ENCODE peak calls at places on chromosomes 4 and X, in seven cellular contexts. T, Z, G, F, H, U and L are unnamed samples.

GRCh38 chr4:10611673-10612072 is 72.9 kb downstream of the CLNK start:
- DNase-seq in H (peak), U (no peak), G (peak), T (peak), Z (no peak), F (no peak), L (no peak)

GRCh38 chrX:147803948-147804347 is 107.8 kb upstream of the FMR1 start:
- DNase-seq in T (no peak), Z (peak), H (no peak), U (no peak), G (no peak), F (peak), L (no peak)

GRCh38 chr4:25229804-25230203 is 4.0 kb upstream of the PI4K2B start:
- DNase-seq in F (no peak), Z (no peak), H (no peak), U (no peak), G (no peak), T (no peak), L (no peak)

GRCh38 chr4:40613456-40613855 is 16.2 kb downstream of the RBM47 start:
- DNase-seq in T (no peak), Z (no peak), F (no peak), G (no peak), H (no peak), U (no peak), L (no peak)

GRCh38 chrX:96379951-96380350 is 304.7 kb upstream of the DIAPH2 start:
- DNase-seq in H (no peak), Z (no peak), G (no peak), F (no peak), T (no peak), U (no peak), L (no peak)

GRCh38 chrX:25015486-25016360 is at the start of gene ARX:
- DNase-seq in U (no peak), T (peak), G (no peak), Z (peak), F (no peak), H (no peak), L (peak)

GRCh38 chrX:65586491-65586890 is 51.9 kb upstream of the LAS1L start:
- DNase-seq in F (no peak), T (no peak), Z (no peak), H (no peak), G (no peak), U (no peak), L (no peak)

GRCh38 chr4:183588169-183588675 is 70.8 kb downstream of the RWDD4 start:
- DNase-seq in T (peak), U (no peak), H (no peak), F (no peak), G (no peak), Z (no peak), L (no peak)

GRCh38 chrX:37348237-37349130 is 680 bp upstream of the PRRG1 start:
- DNase-seq in H (no peak), T (peak), Z (no peak), G (no peak), U (peak), F (no peak), L (no peak)

GRCh38 chr4:18057821-18058533 is 36.4 kb upstream of the LCORL start:
- DNase-seq in F (no peak), H (no peak), Z (no peak), G (no peak), T (no peak), U (no peak), L (no peak)

GRCh38 chr4:168488800-168489404 is 8.0 kb upstream of the PALLD start:
- DNase-seq in Z (no peak), G (no peak), F (peak), U (no peak), T (no peak), H (no peak), L (no peak)

GRCh38 chrX:122940199-122940598 is 243.9 kb upstream of the GRIA3 start:
- DNase-seq in U (no peak), T (no peak), Z (no peak), F (no peak), H (no peak), G (no peak), L (no peak)

GRCh38 chr4:187883049-187883448 is 112.5 kb upstream of the ZFP42 start:
- DNase-seq in T (no peak), U (no peak), G (no peak), Z (no peak), F (no peak), H (no peak), L (no peak)

GRCh38 chrX:93585661-93586060 is 87.7 kb downstream of the NAP1L3 start:
- DNase-seq in G (no peak), F (no peak), Z (no peak), T (no peak), H (no peak), U (no peak), L (no peak)

GRCh38 chr4:10168151-10168550 is 51.6 kb upstream of the WDR1 start:
- DNase-seq in H (no peak), F (no peak), Z (no peak), U (no peak), T (no peak), G (no peak), L (no peak)

GRCh38 chr4:6763330-6763851 is 19.1 kb upstream of the KIAA0232 start:
- DNase-seq in Z (no peak), U (no peak), T (no peak), H (no peak), G (peak), F (no peak), L (no peak)

GRCh38 chr4:23476514-23477090 is 413.2 kb downstream of the PPARGC1A start:
- DNase-seq in U (no peak), T (no peak), Z (no peak), G (no peak), F (no peak), H (no peak), L (no peak)

GRCh38 chrX:41276661-41277506 is 57.1 kb upstream of the DDX3X start:
- DNase-seq in T (peak), G (peak), H (no peak), Z (peak), U (no peak), F (no peak), L (no peak)

GRCh38 chrX:20515841-20516461 is 249.2 kb upstream of the RPS6KA3 start:
- DNase-seq in Z (no peak), G (no peak), F (no peak), H (peak), U (no peak), T (peak), L (no peak)

GRCh38 chr4:21948347-21949072 is at the start of gene KCNIP4:
- DNase-seq in H (peak), G (peak), F (no peak), Z (no peak), U (peak), T (peak), L (peak)

GRCh38 chrX:63250253-63250868 is 100.8 kb downstream of the SPIN4 start:
- DNase-seq in T (peak), F (peak), H (peak), G (no peak), U (no peak), Z (peak), L (no peak)

GRCh38 chr4:179586460-179586859 is 2144.2 kb upstream of the AGA start:
- DNase-seq in U (no peak), H (peak), Z (no peak), T (no peak), G (no peak), F (no peak), L (no peak)

GRCh38 chr4:139582044-139582443 is 26.0 kb upstream of the SETD7 start:
- DNase-seq in G (no peak), F (no peak), Z (no peak), H (no peak), U (no peak), T (peak), L (no peak)

GRCh38 chr4:1213336-1213995 is 35.5 kb downstream of the CTBP1 start:
- DNase-seq in U (no peak), G (no peak), T (no peak), H (no peak), Z (no peak), F (no peak), L (no peak)

GRCh38 chr4:37623125-37623524 is 63.1 kb downstream of the RELL1 start:
- DNase-seq in F (no peak), H (peak), G (no peak), U (no peak), T (no peak), Z (no peak), L (no peak)

GRCh38 chr4:183729430-183730328 is 70.6 kb downstream of the TRAPPC11 start:
- DNase-seq in Z (no peak), G (peak), H (no peak), F (no peak), T (no peak), U (no peak), L (no peak)

DNA sequence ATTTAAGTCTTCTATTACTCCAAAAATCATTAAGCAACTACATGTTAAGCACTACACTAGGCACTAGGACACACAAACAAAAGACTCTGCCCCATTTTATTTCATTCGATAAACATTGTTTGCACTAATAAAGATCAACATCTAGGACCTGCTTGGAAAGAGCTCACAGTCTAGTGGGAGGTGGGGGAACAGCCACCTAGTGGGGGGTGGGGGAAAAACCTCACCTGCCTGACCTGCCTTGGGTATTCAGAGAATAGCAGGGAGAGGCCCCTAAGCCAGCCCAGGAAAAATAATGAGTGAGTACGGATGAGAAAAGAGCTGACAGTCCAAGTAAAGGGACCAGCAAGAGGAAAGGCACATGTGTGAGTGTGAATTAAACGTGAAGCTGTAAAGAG is 52.2 kb downstream of the PRDM5 start:
- DNase-seq in T (no peak), U (no peak), G (no peak), F (peak), Z (peak), H (no peak), L (peak)
- TF ChIP-seq CTCF in T (no peak), U (no peak), G (no peak), F (no peak), Z (peak), H (peak), L (no peak)

DNA sequence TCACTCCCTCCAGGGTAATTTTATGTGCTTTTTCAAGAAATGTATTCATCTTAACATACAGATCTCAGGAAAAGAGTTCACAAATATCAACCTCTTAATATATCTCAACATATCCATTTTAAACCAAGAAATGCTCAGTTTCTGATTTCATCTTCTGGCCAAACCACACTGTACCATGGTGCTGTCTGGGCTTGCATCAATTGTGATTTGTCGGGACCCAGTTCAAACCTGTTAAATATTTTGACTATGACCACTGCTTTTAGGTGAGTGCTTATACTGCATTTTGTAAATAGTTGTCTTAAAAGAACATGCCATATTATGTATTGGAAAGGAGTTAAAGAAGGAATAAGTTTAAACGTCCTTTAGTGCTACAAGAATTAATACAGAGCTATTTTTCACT is 352.1 kb downstream of the SPOCK3 start:
- DNase-seq in U (no peak), G (no peak), F (no peak), T (no peak), H (no peak), Z (no peak), L (no peak)
- TF ChIP-seq CTCF in U (no peak), G (no peak), F (no peak), T (no peak), H (no peak), Z (no peak), L (no peak)

DNA sequence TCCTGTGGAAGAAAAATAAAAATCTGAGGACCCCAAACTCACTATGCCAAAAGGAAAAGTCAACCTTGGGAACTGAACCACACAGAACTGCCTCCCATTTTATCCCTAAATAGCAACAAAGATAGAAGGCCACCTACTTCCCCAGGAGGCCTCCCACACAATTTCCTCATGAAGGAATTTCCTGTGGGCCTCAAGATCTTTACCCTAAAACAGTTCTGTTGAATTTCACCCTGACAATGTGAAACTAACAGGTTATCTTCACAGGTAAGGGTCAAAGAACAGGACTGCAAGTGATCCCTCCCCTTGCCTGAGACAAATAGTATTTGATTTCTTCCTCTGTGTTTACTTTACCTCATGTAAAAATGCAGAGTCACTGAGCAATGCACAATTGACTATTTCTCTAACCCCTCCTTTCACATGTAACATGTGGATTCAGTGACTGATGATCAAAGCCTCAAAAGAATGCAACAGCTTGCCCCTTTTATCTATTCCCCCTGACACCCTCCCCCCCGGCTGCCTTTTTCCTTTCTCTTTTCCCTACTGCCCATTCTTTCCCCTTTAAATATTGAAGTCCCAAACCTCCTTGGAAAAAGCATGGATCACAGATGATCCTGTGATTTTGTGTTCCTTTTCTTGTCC is 33.3 kb downstream of the MEPE start:
- DNase-seq in T (peak), U (no peak), G (no peak), F (no peak), Z (no peak), H (peak), L (no peak)
- TF ChIP-seq CTCF in T (no peak), U (no peak), G (no peak), F (no peak), Z (no peak), H (no peak), L (no peak)

GRCh38 chr4:146343199-146343598 is 128.9 kb downstream of the REELD1 start:
- DNase-seq in U (no peak), T (no peak), G (no peak), F (no peak), Z (no peak), H (no peak), L (no peak)

GRCh38 chr4:146346276-146346675 is 131.9 kb downstream of the REELD1 start:
- DNase-seq in T (no peak), F (no peak), U (no peak), Z (no peak), H (no peak), G (no peak), L (no peak)

GRCh38 chr4:146343776-146344175 is 129.4 kb downstream of the REELD1 start:
- DNase-seq in H (no peak), T (no peak), F (no peak), U (no peak), G (no peak), Z (no peak), L (no peak)

GRCh38 chr4:146340798-146341197 is 126.5 kb downstream of the REELD1 start:
- DNase-seq in Z (peak), G (peak), H (no peak), F (no peak), U (no peak), T (peak), L (no peak)

DNA sequence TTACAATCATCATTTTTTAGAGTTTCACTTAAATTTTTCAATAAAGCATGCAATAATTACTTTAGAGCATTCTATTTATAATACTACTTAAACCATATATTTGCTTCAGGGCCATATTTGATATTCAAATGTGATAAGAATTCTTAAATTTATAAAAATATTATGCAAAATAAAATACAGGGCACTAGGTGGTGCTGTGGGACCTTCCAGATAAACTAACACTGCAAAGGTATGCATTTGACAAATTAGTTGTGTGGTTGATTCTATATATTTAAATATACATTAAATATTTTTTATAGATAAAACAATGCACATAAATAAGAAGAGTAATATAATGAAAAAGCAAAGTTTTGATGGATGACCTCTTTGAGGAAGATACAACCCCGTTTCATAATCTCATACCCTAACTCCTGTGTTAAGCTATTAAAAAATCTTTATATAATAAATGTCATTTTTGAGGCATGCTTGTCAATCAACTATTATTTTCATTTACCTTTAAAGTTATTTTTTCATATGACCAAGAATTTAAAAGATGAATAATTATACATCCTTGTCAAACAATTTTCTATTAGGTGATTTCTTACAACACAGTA is 128.4 kb downstream of the REELD1 start:
- DNase-seq in T (peak), F (peak), U (no peak), G (no peak), Z (peak), H (peak), L (no peak)
- TF ChIP-seq CTCF in T (peak), F (peak), U (peak), G (peak), Z (peak), H (peak), L (peak)

DNA sequence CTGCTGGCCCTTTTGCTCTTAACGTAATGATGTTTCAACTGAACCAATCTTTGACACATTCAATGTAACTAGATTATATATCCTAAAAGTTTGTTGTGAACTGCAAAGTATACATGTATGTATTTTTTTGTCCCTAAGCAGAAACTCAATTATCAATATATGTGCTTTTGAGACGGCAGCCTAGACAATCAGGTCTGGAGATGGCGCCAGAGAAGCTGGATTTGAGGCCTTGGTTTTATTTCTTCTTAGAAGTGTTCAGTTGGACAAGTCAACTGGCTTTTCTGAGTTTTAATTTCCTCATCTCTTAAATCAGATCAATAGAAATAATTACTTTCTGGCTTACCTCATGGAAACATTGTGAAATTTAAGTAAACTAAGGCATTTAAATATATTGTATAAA is 62.5 kb downstream of the DCAF8L1 start:
- DNase-seq in G (no peak), Z (no peak), T (peak), U (no peak), F (no peak), H (no peak), L (peak)
- TF ChIP-seq CTCF in G (no peak), Z (no peak), T (no peak), U (no peak), F (peak), H (peak), L (no peak)

GRCh38 chrX:17939724-17940123 is 78.6 kb upstream of the RAI2 start:
- DNase-seq in G (no peak), H (no peak), Z (no peak), T (no peak), U (no peak), F (no peak), L (no peak)

DNA sequence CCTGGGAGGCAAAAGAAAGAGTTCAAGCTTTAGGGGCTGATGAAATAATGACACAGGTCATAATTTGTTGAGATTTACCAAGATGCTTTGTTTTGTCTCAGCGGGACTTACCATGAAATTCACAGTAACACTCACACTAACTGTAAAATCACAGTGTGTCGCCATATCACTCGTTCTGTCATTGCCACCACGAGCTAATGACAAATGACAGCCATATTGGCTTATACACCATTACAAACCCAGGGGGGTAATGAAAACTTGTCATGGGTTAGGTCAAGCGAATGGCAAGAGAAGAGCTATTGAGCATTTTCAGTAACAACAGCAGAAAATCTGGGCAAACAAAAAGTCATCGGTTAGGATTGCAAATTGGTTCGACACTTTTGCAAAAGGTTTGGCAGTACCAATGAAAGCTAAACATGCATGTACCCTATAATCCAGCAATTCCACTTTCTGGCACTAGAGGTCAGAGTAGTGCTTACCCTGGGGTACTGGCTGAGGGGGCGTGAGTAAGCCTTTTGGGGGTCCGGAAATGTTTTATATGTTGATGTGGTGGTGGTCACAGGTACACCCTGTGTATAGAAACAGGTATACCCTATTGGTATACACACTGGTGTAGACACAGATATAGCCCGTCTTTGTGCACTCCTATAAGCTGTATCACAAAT is 83.9 kb upstream of the RAI2 start:
- DNase-seq in U (no peak), F (peak), G (no peak), T (peak), H (no peak), Z (peak), L (no peak)
- TF ChIP-seq CTCF in U (peak), F (peak), G (peak), T (peak), H (peak), Z (peak), L (no peak)

GRCh38 chr4:180840142-180840541 is 1403.1 kb upstream of the TENM3 start:
- DNase-seq in H (no peak), U (no peak), G (no peak), T (no peak), F (no peak), Z (peak), L (no peak)
- TF ChIP-seq CTCF in H (peak), U (no peak), G (no peak), T (no peak), F (no peak), Z (no peak), L (no peak)

GRCh38 chr4:129526812-129527211 is 430.9 kb downstream of the C4orf33 start:
- DNase-seq in F (no peak), T (no peak), G (no peak), U (no peak), Z (peak), H (no peak), L (no peak)
- TF ChIP-seq CTCF in F (peak), T (no peak), G (no peak), U (no peak), Z (peak), H (peak), L (no peak)